ENCODE peak calls at places on chromosomes 5 and 9, in five cellular contexts. One of them, this sample, is unnamed.

GRCh38 chr9:105828596-105829213 is 134.4 kb downstream of the TMEM38B start:
- DNase-seq in SK-N-SH: no peak
- DNase-seq in HepG2: no peak
- DNase-seq in HCT116: no peak
- DNase-seq in K562: no peak
- DNase-seq in this sample: no peak

GRCh38 chr5:124661317-124662141 is 84.9 kb downstream of the ZNF608 start:
- DNase-seq in SK-N-SH: no peak
- DNase-seq in HepG2: peak
- DNase-seq in HCT116: peak
- DNase-seq in K562: no peak
- DNase-seq in this sample: peak

GRCh38 chr5:169635933-169636332 is 1.1 kb upstream of the DOCK2 start:
- DNase-seq in HepG2: no peak
- DNase-seq in K562: no peak
- DNase-seq in SK-N-SH: no peak
- DNase-seq in HCT116: no peak
- DNase-seq in this sample: no peak

GRCh38 chr5:88724201-88724600 is 158.8 kb downstream of the MEF2C start:
- DNase-seq in SK-N-SH: no peak
- DNase-seq in HepG2: no peak
- DNase-seq in HCT116: peak
- DNase-seq in K562: no peak
- DNase-seq in this sample: no peak

GRCh38 chr9:72979405-72980100 is 26.7 kb upstream of the ALDH1A1 start:
- DNase-seq in SK-N-SH: no peak
- DNase-seq in HCT116: no peak
- DNase-seq in K562: no peak
- DNase-seq in HepG2: peak
- DNase-seq in this sample: no peak

GRCh38 chr5:76527685-76528161 is 95.5 kb downstream of the F2RL2 start:
- DNase-seq in SK-N-SH: no peak
- DNase-seq in K562: no peak
- DNase-seq in HepG2: peak
- DNase-seq in HCT116: no peak
- DNase-seq in this sample: no peak

GRCh38 chr5:41445937-41446563 is 64.4 kb downstream of the PLCXD3 start:
- DNase-seq in HCT116: no peak
- DNase-seq in SK-N-SH: no peak
- DNase-seq in HepG2: no peak
- DNase-seq in K562: no peak
- DNase-seq in this sample: no peak

GRCh38 chr9:22237497-22238363 is 208.9 kb upstream of the DMRTA1 start:
- DNase-seq in SK-N-SH: no peak
- DNase-seq in HCT116: peak
- DNase-seq in K562: no peak
- DNase-seq in HepG2: peak
- DNase-seq in this sample: no peak

GRCh38 chr5:79771387-79771786 is 81.8 kb downstream of the CMYA5 start:
- DNase-seq in HepG2: no peak
- DNase-seq in SK-N-SH: no peak
- DNase-seq in K562: no peak
- DNase-seq in HCT116: no peak
- DNase-seq in this sample: no peak

GRCh38 chr9:98811051-98811650 is 3.7 kb downstream of the GALNT12 start:
- DNase-seq in HepG2: no peak
- DNase-seq in SK-N-SH: no peak
- DNase-seq in K562: no peak
- DNase-seq in HCT116: no peak
- DNase-seq in this sample: no peak

GRCh38 chr5:112418412-112419049 is 546 bp downstream of the EPB41L4A start:
- DNase-seq in HepG2: no peak
- DNase-seq in HCT116: no peak
- DNase-seq in K562: no peak
- DNase-seq in SK-N-SH: peak
- DNase-seq in this sample: peak

GRCh38 chr5:17255471-17256016 is 38.1 kb downstream of the BASP1 start:
- DNase-seq in SK-N-SH: no peak
- DNase-seq in HepG2: no peak
- DNase-seq in HCT116: no peak
- DNase-seq in K562: no peak
- DNase-seq in this sample: no peak

GRCh38 chr9:124812401-124813016 is 35.6 kb downstream of the OLFML2A start:
- DNase-seq in SK-N-SH: peak
- DNase-seq in HCT116: peak
- DNase-seq in HepG2: peak
- DNase-seq in K562: peak
- DNase-seq in this sample: no peak

GRCh38 chr5:177232761-177233160 is 70.8 kb downstream of the RAB24 start:
- DNase-seq in HCT116: no peak
- DNase-seq in SK-N-SH: no peak
- DNase-seq in HepG2: no peak
- DNase-seq in K562: no peak
- DNase-seq in this sample: no peak

GRCh38 chr5:14109771-14110170 is 33.4 kb upstream of the TRIO start:
- DNase-seq in HepG2: no peak
- DNase-seq in HCT116: no peak
- DNase-seq in K562: no peak
- DNase-seq in SK-N-SH: no peak
- DNase-seq in this sample: no peak

GRCh38 chr5:72818866-72819534 is 2.5 kb downstream of the TNPO1 start:
- DNase-seq in SK-N-SH: peak
- DNase-seq in HepG2: peak
- DNase-seq in K562: peak
- DNase-seq in HCT116: peak
- DNase-seq in this sample: no peak

GRCh38 chr5:32280656-32281081 is 32.1 kb downstream of the MTMR12 start:
- DNase-seq in SK-N-SH: no peak
- DNase-seq in HepG2: no peak
- DNase-seq in K562: no peak
- DNase-seq in HCT116: no peak
- DNase-seq in this sample: no peak

GRCh38 chr5:128237504-128237903 is 153.9 kb downstream of the SLC12A2 start:
- DNase-seq in K562: no peak
- DNase-seq in SK-N-SH: no peak
- DNase-seq in HepG2: no peak
- DNase-seq in HCT116: no peak
- DNase-seq in this sample: no peak

GRCh38 chr5:145984072-145984471 is 47.7 kb downstream of the SH3RF2 start:
- DNase-seq in K562: no peak
- DNase-seq in HepG2: no peak
- DNase-seq in SK-N-SH: no peak
- DNase-seq in HCT116: no peak
- DNase-seq in this sample: peak

GRCh38 chr5:74116266-74116665 is 490.3 kb downstream of the ARHGEF28 start:
- DNase-seq in HepG2: no peak
- DNase-seq in SK-N-SH: no peak
- DNase-seq in HCT116: no peak
- DNase-seq in K562: no peak
- DNase-seq in this sample: no peak

GRCh38 chr5:76669245-76669644 is 46.0 kb upstream of the F2RL2 start:
- DNase-seq in HCT116: no peak
- DNase-seq in K562: no peak
- DNase-seq in HepG2: no peak
- DNase-seq in SK-N-SH: no peak
- DNase-seq in this sample: no peak

GRCh38 chr9:38482918-38483592 is 58.8 kb upstream of the IGFBPL1 start:
- DNase-seq in K562: no peak
- DNase-seq in HCT116: no peak
- DNase-seq in SK-N-SH: peak
- DNase-seq in HepG2: no peak
- DNase-seq in this sample: no peak

GRCh38 chr5:8848997-8849585 is 696.8 kb downstream of the SEMA5A start:
- DNase-seq in K562: no peak
- DNase-seq in HCT116: no peak
- DNase-seq in SK-N-SH: no peak
- DNase-seq in HepG2: no peak
- DNase-seq in this sample: no peak

GRCh38 chr5:14108170-14108996 is 34.8 kb upstream of the TRIO start:
- DNase-seq in SK-N-SH: peak
- DNase-seq in K562: peak
- DNase-seq in HCT116: peak
- DNase-seq in HepG2: peak
- DNase-seq in this sample: peak

GRCh38 chr9:105503873-105504272 is 54.1 kb upstream of the FKTN start:
- DNase-seq in SK-N-SH: no peak
- DNase-seq in HCT116: no peak
- DNase-seq in K562: no peak
- DNase-seq in HepG2: no peak
- DNase-seq in this sample: peak

GRCh38 chr9:133774799-133775198 is 36.6 kb upstream of the SARDH start:
- DNase-seq in HepG2: no peak
- DNase-seq in HCT116: no peak
- DNase-seq in SK-N-SH: no peak
- DNase-seq in K562: no peak
- DNase-seq in this sample: no peak

GRCh38 chr5:178326054-178326715 is 93.6 kb upstream of the PHYKPL start:
- DNase-seq in HepG2: no peak
- DNase-seq in SK-N-SH: no peak
- DNase-seq in HCT116: no peak
- DNase-seq in K562: no peak
- DNase-seq in this sample: no peak

GRCh38 chr9:134323741-134324358 is 2.4 kb upstream of the RXRA start:
- DNase-seq in HepG2: peak
- DNase-seq in SK-N-SH: no peak
- DNase-seq in K562: peak
- DNase-seq in HCT116: peak
- DNase-seq in this sample: peak

GRCh38 chr5:55172051-55172899 is 702 bp downstream of the CDC20B start:
- DNase-seq in SK-N-SH: peak
- DNase-seq in HCT116: peak
- DNase-seq in K562: peak
- DNase-seq in HepG2: peak
- DNase-seq in this sample: peak

GRCh38 chr5:14201325-14202061 is 58.4 kb downstream of the TRIO start:
- DNase-seq in HCT116: no peak
- DNase-seq in HepG2: no peak
- DNase-seq in K562: no peak
- DNase-seq in SK-N-SH: no peak
- DNase-seq in this sample: no peak

GRCh38 chr9:76926846-76927245 is 20.9 kb upstream of the PRUNE2 start:
- DNase-seq in SK-N-SH: no peak
- DNase-seq in HepG2: no peak
- DNase-seq in K562: no peak
- DNase-seq in HCT116: no peak
- DNase-seq in this sample: no peak

DNA sequence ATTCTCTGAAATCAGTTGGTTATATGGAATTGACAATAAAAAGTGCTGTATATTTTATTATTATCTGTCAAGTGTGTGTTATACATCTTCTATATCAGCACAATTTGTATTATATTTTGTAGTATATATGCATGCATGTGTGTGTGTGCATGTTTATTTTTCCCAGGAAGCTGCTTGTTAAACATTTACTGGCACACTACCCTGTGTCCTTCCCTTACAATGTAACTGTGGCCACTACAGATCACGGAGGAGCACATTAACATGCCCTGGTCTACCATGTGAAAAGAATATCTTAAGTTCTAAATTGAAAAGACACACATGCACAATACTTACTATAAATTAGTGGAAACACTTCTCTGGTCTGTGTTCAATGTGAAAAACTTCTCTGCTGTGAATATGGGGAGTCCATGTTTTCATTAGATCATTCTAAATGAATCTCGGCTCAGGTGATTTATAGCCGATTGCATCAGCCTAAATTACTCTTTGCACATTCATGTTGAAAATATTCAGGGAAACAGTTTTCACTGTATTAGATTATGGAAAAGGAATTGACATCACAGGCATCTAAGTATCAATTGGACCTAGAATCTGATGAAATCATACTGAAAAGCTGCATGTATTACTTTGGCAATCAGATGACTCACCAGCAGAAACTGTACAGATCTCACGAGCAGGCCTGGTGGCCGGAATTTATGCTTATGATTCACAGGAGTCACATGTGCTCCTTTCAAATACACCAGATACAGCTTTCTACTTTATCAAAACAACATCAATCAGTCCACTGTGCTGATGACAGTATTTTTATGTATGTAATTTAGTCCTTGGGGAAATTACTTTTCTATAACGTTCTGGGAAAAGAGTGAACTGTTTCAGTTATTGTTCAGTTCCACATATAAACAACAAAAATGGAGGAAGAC is 39.4 kb downstream of the LURAP1L start:
- DNase-seq in K562: no peak
- DNase-seq in HCT116: peak
- DNase-seq in SK-N-SH: peak
- DNase-seq in HepG2: peak
- DNase-seq in this sample: no peak
- TF ChIP-seq JUND in K562: peak
- TF ChIP-seq JUND in HCT116: peak
- TF ChIP-seq JUND in SK-N-SH: peak
- TF ChIP-seq JUND in HepG2: peak
- TF ChIP-seq JUND in this sample: no peak

GRCh38 chr5:159768243-159768642 is 148.0 kb upstream of the ADRA1B start:
- DNase-seq in K562: no peak
- DNase-seq in HCT116: no peak
- DNase-seq in HepG2: no peak
- DNase-seq in SK-N-SH: no peak
- DNase-seq in this sample: no peak

GRCh38 chr5:159764283-159764927 is 151.9 kb upstream of the ADRA1B start:
- DNase-seq in K562: no peak
- DNase-seq in HepG2: no peak
- DNase-seq in SK-N-SH: no peak
- DNase-seq in HCT116: no peak
- DNase-seq in this sample: no peak

GRCh38 chr5:159763564-159763963 is 152.7 kb upstream of the ADRA1B start:
- DNase-seq in SK-N-SH: no peak
- DNase-seq in HepG2: no peak
- DNase-seq in HCT116: no peak
- DNase-seq in K562: no peak
- DNase-seq in this sample: no peak

GRCh38 chr5:159765034-159765433 is 151.2 kb upstream of the ADRA1B start:
- DNase-seq in K562: no peak
- DNase-seq in SK-N-SH: no peak
- DNase-seq in HepG2: no peak
- DNase-seq in HCT116: no peak
- DNase-seq in this sample: no peak

GRCh38 chr5:159765760-159766517 is 150.3 kb upstream of the ADRA1B start:
- DNase-seq in HCT116: no peak
- DNase-seq in HepG2: no peak
- DNase-seq in SK-N-SH: no peak
- DNase-seq in K562: no peak
- DNase-seq in this sample: no peak
- TF ChIP-seq JUND in HCT116: no peak
- TF ChIP-seq JUND in HepG2: no peak
- TF ChIP-seq JUND in SK-N-SH: no peak
- TF ChIP-seq JUND in K562: no peak
- TF ChIP-seq JUND in this sample: no peak

GRCh38 chr5:160274483-160274931 is 37.9 kb downstream of the CCNJL start:
- DNase-seq in K562: no peak
- DNase-seq in HepG2: no peak
- DNase-seq in HCT116: no peak
- DNase-seq in SK-N-SH: no peak
- DNase-seq in this sample: no peak
- TF ChIP-seq JUND in K562: no peak
- TF ChIP-seq JUND in HepG2: no peak
- TF ChIP-seq JUND in HCT116: no peak
- TF ChIP-seq JUND in SK-N-SH: no peak
- TF ChIP-seq JUND in this sample: no peak

GRCh38 chr9:91654527-91654926 is 230.9 kb upstream of the NFIL3 start:
- DNase-seq in HCT116: no peak
- DNase-seq in SK-N-SH: no peak
- DNase-seq in HepG2: no peak
- DNase-seq in K562: no peak
- DNase-seq in this sample: no peak
- TF ChIP-seq JUND in HCT116: no peak
- TF ChIP-seq JUND in SK-N-SH: no peak
- TF ChIP-seq JUND in HepG2: no peak
- TF ChIP-seq JUND in K562: no peak
- TF ChIP-seq JUND in this sample: no peak

This sample was measured in T47D.